ENCODE peak calls at places on chromosomes 16 and 17, in six cellular contexts. U is sigmoid colon, D is left ventricle myocardium inferior, O is lower lobe of right lung, P is stomach, V is right lobe of liver. X is an unnamed sample. For H3K27me3, the result is how much of the 10 kb centered on the place peaks cover.

GRCh38 chr16:47947741-47948140 is 208.1 kb downstream of the ABCC12 start:
- DNase-seq in U (no peak), D (no peak), O (no peak), P (no peak), V (no peak), X (no peak)

GRCh38 chr16:69399361-69399760 is 13.6 kb upstream of the TERF2 start:
- DNase-seq in U (no peak), D (no peak), O (no peak), P (no peak), V (no peak), X (no peak)

GRCh38 chr16:19833581-19833980 is 51.1 kb downstream of the GPRC5B start:
- DNase-seq in U (no peak), D (no peak), O (no peak), P (no peak), V (no peak), X (no peak)

GRCh38 chr16:53123753-53124152 is 69.0 kb downstream of the CHD9 start:
- DNase-seq in U (no peak), D (no peak), O (no peak), P (no peak), V (no peak), X (no peak)

GRCh38 chr17:676060-676745 is 38.4 kb downstream of the VPS53 start:
- DNase-seq in U (no peak), D (no peak), O (no peak), P (no peak), V (no peak), X (no peak)

GRCh38 chr17:78958556-78959191 is 21.0 kb downstream of the LGALS3BP start:
- DNase-seq in U (no peak), D (no peak), O (no peak), P (peak), V (no peak), X (no peak)

GRCh38 chr16:23676924-23677480 is 1.7 kb upstream of the PLK1 start:
- DNase-seq in U (no peak), D (no peak), O (no peak), P (no peak), V (no peak), X (no peak)

GRCh38 chr16:9134739-9135138 is 43.3 kb downstream of the HAPSTR1 start:
- DNase-seq in U (peak), D (no peak), O (peak), P (peak), V (peak), X (peak)

GRCh38 chr17:17134051-17134951 is 71.8 kb downstream of the PLD6 start:
- DNase-seq in U (no peak), D (no peak), O (no peak), P (no peak), V (no peak), X (no peak)

GRCh38 chr16:69709456-69710084 is 16.8 kb downstream of the NQO1 start:
- DNase-seq in U (no peak), D (no peak), O (no peak), P (no peak), V (no peak), X (no peak)

GRCh38 chr17:44235583-44235936 is 16.1 kb upstream of the UBTF start:
- DNase-seq in U (no peak), D (no peak), O (no peak), P (no peak), V (no peak), X (no peak)

GRCh38 chr16:78194948-78195347 is 95.5 kb downstream of the WWOX start:
- DNase-seq in U (no peak), D (no peak), O (no peak), P (no peak), V (no peak), X (no peak)

GRCh38 chr16:23435500-23435899 is 17.5 kb downstream of the COG7 start:
- DNase-seq in U (peak), D (peak), O (peak), P (peak), V (peak), X (peak)

GRCh38 chr17:6995500-6996255 is at the start of gene ALOX12:
- DNase-seq in U (no peak), D (no peak), O (no peak), P (peak), V (no peak), X (no peak)

GRCh38 chr16:84832488-84833141 is 12.8 kb downstream of the CRISPLD2 start:
- DNase-seq in U (peak), D (peak), O (peak), P (peak), V (peak), X (peak)

GRCh38 chr16:73483934-73484712 is 436.2 kb upstream of the ZFHX3 start:
- DNase-seq in U (no peak), D (no peak), O (no peak), P (no peak), V (no peak), X (no peak)

GRCh38 chr16:79278506-79278905 is 322.0 kb downstream of the MAF start:
- DNase-seq in U (no peak), D (no peak), O (no peak), P (no peak), V (no peak), X (no peak)

GRCh38 chr17:9266769-9267168 is 245.5 kb downstream of the NTN1 start:
- DNase-seq in U (no peak), D (no peak), O (no peak), P (no peak), V (no peak), X (no peak)

GRCh38 chr16:86222541-86222940 is 287.8 kb upstream of the FOXF1 start:
- DNase-seq in U (peak), D (no peak), O (no peak), P (peak), V (peak), X (no peak)

GRCh38 chr16:74758801-74759200 is 15.8 kb downstream of the FA2H start:
- DNase-seq in U (no peak), D (no peak), O (no peak), P (no peak), V (no peak), X (no peak)

DNA sequence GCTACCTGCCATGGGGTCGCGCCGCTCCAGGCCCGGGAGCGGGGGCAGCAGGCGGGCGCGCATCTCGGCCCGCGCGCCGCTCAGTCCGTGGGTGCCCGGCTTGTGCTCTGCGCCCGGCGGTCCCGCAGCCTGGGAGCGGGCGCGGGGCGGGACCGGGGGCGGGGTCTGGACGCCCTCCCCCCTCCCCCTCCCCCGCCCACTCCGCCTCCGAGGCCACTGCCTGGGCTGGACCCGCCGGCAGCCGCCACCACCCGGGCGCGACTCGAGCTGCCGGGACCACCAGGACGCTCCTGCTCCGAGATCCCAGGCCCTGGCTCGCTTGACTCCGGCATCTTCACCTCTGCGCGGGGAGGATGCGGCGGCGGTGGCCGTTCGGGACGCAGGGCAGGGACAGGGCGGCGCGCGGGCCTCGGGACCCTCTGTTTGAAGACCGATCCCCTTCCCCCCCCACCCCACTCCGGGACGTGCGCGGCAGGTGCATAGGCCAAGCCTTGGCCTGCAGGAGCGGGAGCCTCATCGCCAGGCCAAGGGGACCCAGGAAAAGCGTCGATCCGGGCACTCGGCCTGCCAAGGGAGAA is at the start of gene HS3ST6:
- DNase-seq in U (no peak), D (no peak), O (no peak), P (no peak), V (no peak), X (no peak)
- H3K27me3 ChIP-seq in U (half or more), D (half or more), O (half or more), P (half or more), V (under half), X (half or more)

DNA sequence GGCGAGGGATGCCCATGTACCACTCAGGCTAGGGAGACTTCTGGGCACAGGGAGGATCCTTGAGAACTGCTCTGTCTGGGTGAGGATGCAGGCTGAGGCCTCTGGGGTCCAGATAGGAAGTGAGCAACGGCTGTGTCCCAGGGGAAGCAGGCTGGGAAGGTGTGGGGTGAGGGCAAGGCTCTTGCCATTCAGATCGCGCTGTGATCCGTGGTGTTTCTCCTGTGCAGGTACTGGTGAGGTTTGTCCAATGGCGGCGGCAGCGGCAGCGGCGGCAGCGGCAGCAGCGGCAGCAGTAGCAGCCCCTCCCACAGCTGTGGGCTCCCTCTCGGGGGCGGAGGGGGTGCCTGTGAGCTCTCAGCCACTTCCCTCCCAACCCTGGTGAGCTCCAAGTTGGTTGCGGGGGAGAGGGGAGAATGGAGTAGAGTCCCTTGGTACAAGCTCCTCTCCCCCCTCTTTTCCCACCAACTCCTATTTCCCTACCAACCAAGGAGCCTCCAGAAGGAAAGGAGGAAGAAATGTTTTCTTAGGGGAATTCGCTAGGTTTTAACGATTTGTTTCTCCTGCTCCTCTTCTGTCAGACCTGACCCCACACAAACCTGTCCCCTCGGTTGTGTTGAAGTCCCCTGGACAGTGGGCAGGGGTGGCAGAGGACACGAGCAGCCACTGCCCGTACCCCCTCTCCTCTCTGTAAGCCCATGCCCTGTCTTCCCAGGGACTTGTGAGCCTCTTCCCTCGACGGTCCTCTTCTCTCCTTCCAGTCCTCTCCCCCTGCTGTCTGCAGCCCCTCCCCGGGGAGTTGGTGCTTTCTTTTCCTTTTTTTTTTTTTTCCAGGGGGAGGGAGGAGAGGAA is 1.9 kb upstream of the PRRT2 start:
- DNase-seq in U (no peak), D (no peak), O (no peak), P (no peak), V (no peak), X (peak)
- H3K4me3 ChIP-seq in U (no peak), D (peak), O (no peak), P (no peak), V (no peak), X (no peak)

DNA sequence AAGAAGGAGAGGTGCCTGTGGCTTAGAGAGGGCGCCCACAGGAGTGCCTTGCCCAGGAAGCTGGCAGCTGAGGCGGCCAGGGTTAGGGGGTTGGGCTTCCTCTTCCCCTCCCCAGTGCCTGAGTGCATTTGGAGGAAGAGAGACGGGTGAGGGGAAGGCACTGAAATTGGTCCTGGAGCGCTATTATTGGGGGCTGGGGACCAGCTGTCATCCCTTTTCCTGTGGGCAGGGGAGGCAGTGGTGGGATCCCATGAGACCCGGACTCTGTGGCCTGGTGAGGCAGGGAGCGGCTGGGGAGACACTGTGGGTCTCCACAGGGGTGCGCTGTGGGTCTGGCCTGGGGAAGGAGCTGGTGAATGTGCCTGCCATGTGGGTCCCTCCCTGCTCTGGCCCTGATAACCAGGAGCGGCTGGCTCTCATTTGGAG is 259.7 kb downstream of the SEC14L1 start:
- DNase-seq in U (no peak), D (peak), O (peak), P (peak), V (no peak), X (no peak)
- H3K27me3 ChIP-seq in U (under half), D (under half), O (under half), P (under half), V (under half), X (under half)

DNA sequence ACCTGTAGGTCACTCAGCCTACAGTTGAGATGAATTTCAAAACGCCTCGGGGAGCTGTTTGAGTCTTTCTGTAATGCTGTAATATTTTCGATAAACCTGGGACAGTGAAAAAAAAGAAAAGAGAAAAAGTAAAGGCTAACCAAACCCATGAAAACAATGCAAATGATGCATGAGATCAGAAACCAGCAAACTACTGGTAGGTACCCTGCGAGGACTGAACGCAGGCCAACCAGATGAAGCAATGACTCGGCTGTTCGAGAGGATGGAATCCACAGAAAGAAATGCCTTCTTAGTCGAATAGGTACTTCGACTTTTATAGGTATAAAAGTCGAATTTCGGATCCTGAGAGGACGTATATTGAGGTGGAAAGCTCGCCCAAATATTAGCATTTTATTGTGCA is 509 bp upstream of the ATAD5 start:
- DNase-seq in U (no peak), D (no peak), O (no peak), P (no peak), V (no peak), X (no peak)
- H3K4me3 ChIP-seq in U (peak), D (peak), O (peak), P (peak), V (peak), X (peak)

DNA sequence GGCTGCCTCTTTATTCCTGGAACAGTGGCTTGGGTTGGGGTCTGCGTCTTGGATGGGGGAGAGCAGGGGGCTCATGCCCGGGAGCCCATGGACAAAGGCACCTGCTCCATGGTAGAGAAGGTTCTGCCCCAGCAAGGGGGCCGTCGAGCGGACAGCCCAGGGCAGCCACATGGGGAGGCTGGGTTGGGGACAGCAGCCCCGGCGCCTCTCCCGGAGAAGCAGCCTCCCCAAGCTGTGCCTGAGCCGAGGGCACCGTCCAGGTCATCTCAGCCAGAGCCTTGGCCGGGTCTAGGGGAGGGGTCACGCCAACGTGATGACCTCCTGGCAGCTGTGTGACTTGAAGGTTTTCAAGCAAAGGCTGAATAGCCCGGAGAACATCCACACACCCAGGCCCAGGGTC is 32.9 kb upstream of the GNG13 start:
- DNase-seq in U (no peak), D (no peak), O (no peak), P (no peak), V (no peak), X (no peak)
- H3K27me3 ChIP-seq in U (under half), D (under half), O (under half), P (under half), V (under half), X (under half)

GRCh38 chr16:54935411-54936085 is 4.9 kb downstream of the IRX5 start:
- DNase-seq in U (no peak), D (no peak), O (no peak), P (no peak), V (no peak), X (no peak)

GRCh38 chr16:54931757-54932660 is 1.3 kb downstream of the IRX5 start:
- DNase-seq in U (no peak), D (no peak), O (peak), P (no peak), V (no peak), X (peak)

GRCh38 chr16:54932737-54933254 is 2.1 kb downstream of the IRX5 start:
- DNase-seq in U (no peak), D (no peak), O (peak), P (no peak), V (no peak), X (peak)

GRCh38 chr16:54934536-54935410 is 4.1 kb downstream of the IRX5 start:
- DNase-seq in U (no peak), D (no peak), O (peak), P (no peak), V (no peak), X (peak)

DNA sequence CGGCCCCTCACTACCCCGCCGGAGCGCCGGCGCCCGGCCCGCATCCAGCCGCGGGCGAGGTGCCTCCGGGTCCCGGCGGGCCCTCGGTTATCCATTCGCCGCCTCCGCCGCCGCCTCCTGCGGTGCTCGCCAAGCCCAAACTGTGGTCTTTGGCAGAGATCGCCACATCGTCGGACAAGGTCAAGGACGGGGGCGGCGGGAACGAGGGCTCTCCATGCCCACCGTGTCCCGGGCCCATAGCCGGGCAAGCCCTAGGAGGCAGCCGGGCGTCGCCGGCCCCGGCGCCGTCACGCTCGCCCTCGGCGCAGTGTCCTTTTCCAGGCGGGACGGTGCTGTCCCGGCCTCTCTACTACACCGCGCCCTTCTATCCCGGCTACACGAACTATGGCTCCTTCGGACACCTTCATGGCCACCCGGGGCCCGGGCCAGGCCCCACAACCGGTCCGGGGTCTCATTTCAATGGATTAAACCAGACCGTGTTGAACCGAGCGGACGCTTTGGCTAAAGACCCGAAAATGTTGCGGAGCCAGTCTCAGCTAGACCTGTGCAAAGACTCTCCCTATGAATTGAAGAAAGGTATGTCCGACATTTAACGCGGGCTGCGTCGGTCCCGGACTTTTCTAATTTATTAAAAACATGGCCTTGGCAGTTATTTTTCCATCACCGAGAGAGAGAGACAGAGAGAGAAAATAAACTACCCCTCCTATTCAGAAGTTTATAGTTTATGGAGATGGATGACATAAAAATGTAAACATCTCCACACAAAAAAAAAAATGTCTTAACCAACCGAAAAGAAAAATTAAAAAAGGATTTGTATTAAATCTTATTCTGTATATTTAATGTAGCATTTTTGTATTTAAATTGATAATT is 2.9 kb downstream of the IRX5 start:
- DNase-seq in U (no peak), D (no peak), O (no peak), P (no peak), V (no peak), X (peak)
- H3K4me3 ChIP-seq in U (no peak), D (peak), O (peak), P (no peak), V (no peak), X (peak)

GRCh38 chr17:49880291-49881053 is 32.6 kb upstream of the TAC4 start:
- DNase-seq in U (peak), D (peak), O (peak), P (peak), V (peak), X (peak)
- H3K27me3 ChIP-seq in U (under half), D (half or more), O (half or more), P (under half), V (under half), X (under half)

GRCh38 chr17:35447494-35447893 is 1.1 kb downstream of the SLFN13 start:
- DNase-seq in U (no peak), D (no peak), O (no peak), P (no peak), V (no peak), X (no peak)
- H3K4me3 ChIP-seq in U (peak), D (peak), O (peak), P (peak), V (no peak), X (peak)

X was measured in upper lobe of right lung.